ENCODE peak calls at places on chromosomes 11 and 22, in seven cellular contexts. O is effector memory CD4-positive, alpha-beta T cell; V is gastrocnemius medialis; A is GM12878; F is GM23248; W is cardiac muscle cell; E is ovary. I is an unnamed sample.

GRCh38 chr11:16924462-16924825 is 89.8 kb downstream of the PLEKHA7 start:
- DNase-seq in A (no peak), V (no peak), F (no peak), W (no peak), E (no peak), O (no peak), I (no peak)

GRCh38 chr11:116690623-116691022 is 82.2 kb downstream of the BUD13 start:
- DNase-seq in E (no peak), W (no peak), O (no peak), A (no peak), V (no peak), F (no peak), I (no peak)

GRCh38 chr11:12459374-12459773 is 82.0 kb downstream of the PARVA start:
- DNase-seq in O (no peak), E (no peak), W (no peak), A (no peak), F (no peak), V (no peak), I (peak; percentile 5)

GRCh38 chr11:103673773-103674172 is 362.7 kb upstream of the DDI1 start:
- DNase-seq in E (no peak), F (peak; percentile 54), O (no peak), V (no peak), W (peak; percentile 68), A (no peak), I (no peak)

GRCh38 chr22:23226497-23226850 is 46.2 kb downstream of the BCR start:
- DNase-seq in O (no peak), E (no peak), V (no peak), A (no peak), F (peak; percentile 35), W (peak; percentile 32), I (no peak)

GRCh38 chr22:47556473-47556872 is 794.0 kb downstream of the TBC1D22A start:
- DNase-seq in V (no peak), W (no peak), F (no peak), E (no peak), A (no peak), O (no peak), I (no peak)

GRCh38 chr22:24133187-24133965 is 47.9 kb upstream of the SUSD2 start:
- DNase-seq in V (no peak), E (no peak), W (peak; percentile 18), F (peak; percentile 9), A (no peak), O (no peak), I (peak; percentile 69)

GRCh38 chr22:31332886-31333285 is 13.3 kb downstream of the PATZ1 start:
- DNase-seq in W (no peak), F (peak; percentile 75), O (no peak), A (no peak), E (no peak), V (no peak), I (no peak)

GRCh38 chr22:44730034-44730433 is 22.3 kb upstream of the ARHGAP8 start:
- DNase-seq in A (no peak), O (no peak), W (no peak), V (no peak), E (no peak), F (no peak), I (no peak)

GRCh38 chr11:116643521-116643920 is 129.3 kb downstream of the BUD13 start:
- DNase-seq in F (no peak), E (no peak), A (no peak), V (no peak), W (no peak), O (no peak), I (peak; percentile 12)

GRCh38 chr11:86790073-86790727 is 10.1 kb upstream of the PRSS23 start:
- DNase-seq in W (no peak), A (no peak), E (no peak), O (no peak), F (no peak), V (no peak), I (no peak)

GRCh38 chr11:88709567-88709966 is 356.2 kb downstream of the GRM5 start:
- DNase-seq in A (no peak), F (peak; percentile 1), O (no peak), V (no peak), W (no peak), E (no peak), I (peak; percentile 50)

GRCh38 chr11:100328626-100329340 is 358.3 kb upstream of the ARHGAP42 start:
- DNase-seq in W (no peak), V (no peak), O (no peak), F (no peak), A (no peak), E (no peak), I (peak; percentile 51)

GRCh38 chr22:47167056-47167455 is 404.6 kb downstream of the TBC1D22A start:
- DNase-seq in W (no peak), O (no peak), A (no peak), F (no peak), E (peak; percentile 2), V (no peak), I (peak; percentile 48)

GRCh38 chr22:18078329-18079041 is 695 bp downstream of the PEX26 start:
- DNase-seq in W (peak; percentile 22), F (peak; percentile 69), A (no peak), V (peak; percentile 49), E (peak; percentile 53), O (peak; percentile 36), I (peak; percentile 72)

GRCh38 chr22:26597026-26597425 is 7.1 kb upstream of the TPST2 start:
- DNase-seq in V (no peak), E (no peak), W (no peak), A (no peak), F (no peak), O (no peak), I (no peak)

GRCh38 chr11:108498046-108498815 is at the start of gene POGLUT3:
- DNase-seq in E (peak; percentile 73), F (peak; percentile 75), W (peak; percentile 71), O (peak; percentile 27), V (peak; percentile 4), A (no peak), I (peak; percentile 86)

GRCh38 chr22:17115311-17115710 is 5.8 kb downstream of the TMEM121B start:
- DNase-seq in A (no peak), O (no peak), F (no peak), V (no peak), E (no peak), W (no peak), I (no peak)

GRCh38 chr22:25838960-25839741 is 97.2 kb downstream of the MYO18B start:
- DNase-seq in F (no peak), V (no peak), A (no peak), O (no peak), W (no peak), E (no peak), I (no peak)

GRCh38 chr11:134702827-134703226 is 290.8 kb upstream of the B3GAT1 start:
- DNase-seq in F (no peak), A (no peak), O (no peak), E (no peak), V (no peak), W (no peak), I (no peak)

GRCh38 chr11:104254347-104254746 is 90.4 kb upstream of the PDGFD start:
- DNase-seq in E (no peak), V (no peak), W (peak; percentile 70), F (peak; percentile 4), O (no peak), A (no peak), I (peak; percentile 93)

GRCh38 chr11:106706355-106706754 is 311.9 kb downstream of the GUCY1A2 start:
- DNase-seq in O (no peak), E (no peak), V (no peak), A (no peak), W (peak; percentile 58), F (peak; percentile 82), I (no peak)

GRCh38 chr11:78647266-78647915 is 72.7 kb upstream of the NARS2 start:
- DNase-seq in V (no peak), F (no peak), O (no peak), E (no peak), W (no peak), A (no peak), I (peak; percentile 39)

GRCh38 chr11:109109150-109109549 is 312.8 kb upstream of the C11orf87 start:
- DNase-seq in E (no peak), A (no peak), W (no peak), V (no peak), O (no peak), F (no peak), I (no peak)

GRCh38 chr11:76832365-76832764 is 28.4 kb upstream of the ACER3 start:
- DNase-seq in W (no peak), E (no peak), O (no peak), F (no peak), A (no peak), V (no peak), I (no peak)

GRCh38 chr11:43736502-43737193 is 56.1 kb downstream of the HSD17B12 start:
- DNase-seq in E (no peak), A (no peak), V (no peak), O (no peak), W (peak; percentile 75), F (peak; percentile 64), I (no peak)

GRCh38 chr11:43987384-43988039 is 45.1 kb downstream of the C11orf96 start:
- DNase-seq in V (peak; percentile 72), E (peak; percentile 99), W (peak; percentile 98), F (peak; percentile 86), A (no peak), O (no peak), I (no peak)

GRCh38 chr22:20089977-20090729 is 10.1 kb downstream of the DGCR8 start:
- DNase-seq in W (no peak), A (no peak), E (no peak), F (peak; percentile 76), V (no peak), O (no peak), I (no peak)

GRCh38 chr11:10573556-10573955 is 5.1 kb upstream of the LYVE1 start:
- DNase-seq in F (no peak), V (no peak), O (no peak), E (no peak), A (no peak), W (no peak), I (no peak)

GRCh38 chr22:39623603-39624500 is 53.3 kb downstream of the CACNA1I start:
- DNase-seq in W (no peak), V (no peak), F (no peak), A (no peak), O (no peak), E (no peak), I (peak; percentile 74)
- H3K27me3 ChIP-seq in W (no peaks in the 10 kb centered on the region), V (peaks cover 26% of the 10 kb centered on the region), F (peaks cover 21% of the 10 kb centered on the region), A (peaks cover 1% of the 10 kb centered on the region), O (no peaks in the 10 kb centered on the region), E (no peaks in the 10 kb centered on the region), I (no peaks in the 10 kb centered on the region)

GRCh38 chr11:126357055-126357962 is 1.8 kb downstream of the ST3GAL4 start:
- DNase-seq in A (no peak), F (peak; percentile 81), E (peak; percentile 66), W (no peak), O (no peak), V (no peak), I (no peak)
- H3K27ac ChIP-seq in A (no peak overlapping the region), F (peak overlapping the region; percentile 95), E (peak overlapping the region; percentile 82), W (no peak overlapping the region), O (no peak overlapping the region), V (peak overlapping the region; percentile 23), I (no peak overlapping the region)

GRCh38 chr11:27912916-27913315 is 195.0 kb downstream of the KIF18A start:
- DNase-seq in W (peak; percentile 12), A (no peak), E (no peak), F (no peak), V (no peak), O (no peak), I (no peak)
- H3K27me3 ChIP-seq in W (no peaks in the 10 kb centered on the region), A (no peaks in the 10 kb centered on the region), E (no peaks in the 10 kb centered on the region), F (no peaks in the 10 kb centered on the region), V (no peaks in the 10 kb centered on the region), O (no peaks in the 10 kb centered on the region), I (no peaks in the 10 kb centered on the region)

DNA sequence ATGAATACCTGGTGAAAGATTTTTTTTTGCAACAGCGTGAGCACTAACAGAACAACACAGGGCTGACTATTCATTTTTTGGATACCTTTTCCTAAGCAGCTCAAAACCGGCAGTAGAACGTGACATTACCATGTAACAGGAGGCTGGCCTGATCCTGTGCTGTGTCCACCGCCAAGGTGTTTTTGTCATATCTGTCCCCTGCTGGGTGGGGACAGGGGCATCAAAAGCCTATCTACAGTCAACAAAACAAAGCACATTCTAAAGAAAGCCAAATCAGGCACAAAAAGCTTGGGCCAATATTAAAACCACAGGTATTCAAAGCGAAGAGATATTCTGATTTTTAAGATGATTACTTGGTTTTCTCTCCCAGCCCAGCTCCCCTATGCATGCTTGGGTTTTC is 151.2 kb downstream of the LRRC4C start:
- DNase-seq in E (no peak), A (no peak), W (no peak), F (no peak), V (no peak), O (no peak), I (peak; percentile 55)
- H3K27ac ChIP-seq in E (no peak overlapping the region), A (no peak overlapping the region), W (no peak overlapping the region), F (no peak overlapping the region), V (no peak overlapping the region), O (no peak overlapping the region), I (peak overlapping the region; percentile 79)